ENCODE peak calls at places on chromosomes 4 and X, in seven cellular contexts. C, F, M, D, O, L and S are unnamed samples.

GRCh38 chr4:113869743-113870375 is 108.3 kb upstream of the CAMK2D start:
- DNase-seq in C (no peak), F (no peak), M (no peak), D (no peak), O (no peak), L (no peak), S (no peak)

GRCh38 chr4:85617202-85617601 is 142.3 kb downstream of the ARHGAP24 start:
- DNase-seq in C (no peak), F (no peak), M (no peak), D (no peak), O (no peak), L (no peak), S (no peak)

GRCh38 chr4:74934016-74934821 is 1.3 kb downstream of the PARM1 start:
- DNase-seq in C (no peak), F (peak; percentile 32), M (no peak), D (peak; percentile 82), O (no peak), L (peak; percentile 62), S (no peak)

GRCh38 chrX:23783569-23784486 is 855 bp downstream of the SAT1 start:
- DNase-seq in C (peak; percentile 29), F (no peak), M (no peak), D (no peak), O (no peak), L (no peak), S (no peak)

GRCh38 chrX:104334971-104335370 is 80.2 kb upstream of the ESX1 start:
- DNase-seq in C (no peak), F (no peak), M (no peak), D (no peak), O (no peak), L (no peak), S (no peak)

GRCh38 chrX:56853436-56853835 is 124.4 kb downstream of the NBDY start:
- DNase-seq in C (no peak), F (no peak), M (no peak), D (no peak), O (no peak), L (no peak), S (no peak)

GRCh38 chr4:158769175-158769831 is 477 bp downstream of the FNIP2 start:
- DNase-seq in C (peak; percentile 53), F (peak; percentile 42), M (peak; percentile 45), D (peak; percentile 88), O (no peak), L (peak; percentile 16), S (peak; percentile 17)

GRCh38 chr4:89894654-89895652 is at the start of gene MMRN1:
- DNase-seq in C (peak; percentile 22), F (no peak), M (no peak), D (no peak), O (no peak), L (no peak), S (no peak)

GRCh38 chr4:98656443-98656842 is 2.0 kb downstream of the TSPAN5 start:
- DNase-seq in C (no peak), F (no peak), M (no peak), D (no peak), O (no peak), L (no peak), S (no peak)

GRCh38 chr4:140071806-140072205 is 82.2 kb downstream of the MAML3 start:
- DNase-seq in C (peak; percentile 57), F (no peak), M (no peak), D (no peak), O (no peak), L (no peak), S (no peak)

GRCh38 chr4:149321438-149321837 is 494.2 kb downstream of the IQCM start:
- DNase-seq in C (no peak), F (no peak), M (no peak), D (no peak), O (no peak), L (no peak), S (no peak)

GRCh38 chr4:136329042-136329662 is 1203.1 kb downstream of the PCDH18 start:
- DNase-seq in C (no peak), F (no peak), M (no peak), D (no peak), O (no peak), L (no peak), S (no peak)

GRCh38 chrX:1912193-1912592 is 297.3 kb downstream of the ASMT start:
- DNase-seq in C (no peak), F (no peak), M (no peak), D (no peak), O (no peak), L (no peak), S (no peak)

GRCh38 chrX:18938710-18939109 is 45.2 kb downstream of the PHKA2 start:
- DNase-seq in C (no peak), F (no peak), M (no peak), D (no peak), O (no peak), L (no peak), S (no peak)

GRCh38 chrX:46279214-46279924 is 265.9 kb downstream of the ZNF674 start:
- DNase-seq in C (no peak), F (no peak), M (no peak), D (no peak), O (no peak), L (no peak), S (no peak)

GRCh38 chrX:115939070-115939469 is 231.5 kb upstream of the AGTR2 start:
- DNase-seq in C (no peak), F (no peak), M (no peak), D (no peak), O (no peak), L (no peak), S (no peak)

GRCh38 chr4:76459291-76459723 is 24.3 kb downstream of the SHROOM3 start:
- DNase-seq in C (no peak), F (no peak), M (no peak), D (no peak), O (no peak), L (no peak), S (no peak)

GRCh38 chr4:139776235-139776634 is 110.6 kb downstream of the MGST2 start:
- DNase-seq in C (no peak), F (no peak), M (no peak), D (no peak), O (no peak), L (no peak), S (no peak)

GRCh38 chrX:104668550-104668949 is 102.6 kb downstream of the IL1RAPL2 start:
- DNase-seq in C (no peak), F (no peak), M (no peak), D (no peak), O (no peak), L (no peak), S (no peak)

GRCh38 chrX:1582686-1583437 is 8.5 kb upstream of the AKAP17A start:
- DNase-seq in C (peak; percentile 37), F (no peak), M (no peak), D (no peak), O (no peak), L (no peak), S (no peak)

GRCh38 chr4:54382623-54383022 is 153.5 kb downstream of the PDGFRA start:
- DNase-seq in C (no peak), F (no peak), M (no peak), D (no peak), O (no peak), L (no peak), S (no peak)

GRCh38 chr4:6546681-6547447 is 28.1 kb upstream of the MAN2B2 start:
- DNase-seq in C (peak; percentile 51), F (peak; percentile 55), M (no peak), D (no peak), O (peak; percentile 33), L (peak; percentile 33), S (no peak)

GRCh38 chr4:165784672-165785071 is 88.4 kb upstream of the TLL1 start:
- DNase-seq in C (no peak), F (no peak), M (peak; percentile 18), D (no peak), O (no peak), L (no peak), S (no peak)

GRCh38 chr4:11720292-11720691 is 291.6 kb upstream of the HS3ST1 start:
- DNase-seq in C (no peak), F (no peak), M (no peak), D (no peak), O (no peak), L (no peak), S (no peak)

GRCh38 chr4:143336828-143337599 is at the start of gene GAB1:
- DNase-seq in C (no peak), F (peak; percentile 83), M (peak; percentile 75), D (peak; percentile 94), O (no peak), L (peak; percentile 68), S (no peak)

GRCh38 chr4:141763373-141763772 is 127.0 kb downstream of the IL15 start:
- DNase-seq in C (no peak), F (no peak), M (no peak), D (no peak), O (no peak), L (no peak), S (no peak)
- H3K9me3 ChIP-seq in C (no peaks in the 10 kb centered on the region), F (no peaks in the 10 kb centered on the region), M (no peaks in the 10 kb centered on the region), D (no peaks in the 10 kb centered on the region), O (no peaks in the 10 kb centered on the region), L (no peaks in the 10 kb centered on the region), S (no peaks in the 10 kb centered on the region)

GRCh38 chr4:127120706-127121105 is 512.1 kb upstream of the INTU start:
- DNase-seq in C (no peak), F (no peak), M (no peak), D (no peak), O (no peak), L (no peak), S (no peak)

GRCh38 chr4:127126718-127127117 is 506.0 kb upstream of the INTU start:
- DNase-seq in C (no peak), F (no peak), M (no peak), D (no peak), O (no peak), L (no peak), S (no peak)

GRCh38 chr4:127124919-127125318 is 507.8 kb upstream of the INTU start:
- DNase-seq in C (no peak), F (no peak), M (no peak), D (no peak), O (no peak), L (no peak), S (no peak)
- H3K9me3 ChIP-seq in C (no peaks in the 10 kb centered on the region), F (no peaks in the 10 kb centered on the region), M (no peaks in the 10 kb centered on the region), D (no peaks in the 10 kb centered on the region), O (no peaks in the 10 kb centered on the region), L (no peaks in the 10 kb centered on the region), S (no peaks in the 10 kb centered on the region)

GRCh38 chrX:75131973-75132627 is 24.0 kb downstream of the ABCB7 start:
- DNase-seq in C (no peak), F (no peak), M (no peak), D (no peak), O (no peak), L (no peak), S (no peak)
- H3K9me3 ChIP-seq in C (no peaks in the 10 kb centered on the region), F (no peaks in the 10 kb centered on the region), M (no peaks in the 10 kb centered on the region), D (no peaks in the 10 kb centered on the region), O (no peaks in the 10 kb centered on the region), L (no peaks in the 10 kb centered on the region), S (no peaks in the 10 kb centered on the region)

GRCh38 chr4:23085249-23085568 is 392.5 kb downstream of the GBA3 start:
- DNase-seq in C (no peak), F (no peak), M (no peak), D (no peak), O (no peak), L (no peak), S (no peak)

GRCh38 chr4:23084559-23085248 is 392.0 kb downstream of the GBA3 start:
- DNase-seq in C (no peak), F (no peak), M (no peak), D (no peak), O (no peak), L (no peak), S (no peak)

DNA sequence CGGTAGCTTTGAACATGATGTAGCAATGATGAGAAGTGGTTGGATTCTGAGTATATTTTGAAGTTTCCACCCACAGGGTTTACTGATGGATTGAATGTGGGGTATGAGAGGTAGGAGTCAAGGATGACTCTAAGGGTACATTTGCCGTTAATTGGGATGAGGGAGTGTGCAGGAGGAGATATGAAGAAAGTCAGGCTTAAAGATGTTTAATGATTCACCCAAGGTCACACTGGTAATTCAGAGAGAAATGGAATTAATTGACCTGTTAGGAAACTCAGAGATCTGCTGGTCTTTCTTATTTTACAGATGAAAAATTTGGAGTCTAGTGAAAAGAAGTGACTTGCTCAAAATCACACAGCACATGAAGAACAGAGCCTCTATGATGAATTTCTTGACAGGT is 390.7 kb downstream of the GBA3 start:
- DNase-seq in C (no peak), F (no peak), M (no peak), D (no peak), O (no peak), L (no peak), S (no peak)
- H3K9me3 ChIP-seq in C (no peaks in the 10 kb centered on the region), F (no peaks in the 10 kb centered on the region), M (no peaks in the 10 kb centered on the region), D (peaks cover 10% of the 10 kb centered on the region), O (peaks cover 4% of the 10 kb centered on the region), L (no peaks in the 10 kb centered on the region), S (no peaks in the 10 kb centered on the region)